ENCODE peak calls at places on chromosomes 7 and 10, in four cellular contexts. D is activated CD8-positive, alpha-beta memory T cell treated with anti-CD3 and anti-CD28 coated beads for 4 hours; A is Daoy; P is EL. I is an unnamed sample.

GRCh38 chr7:74290590-74290950 is 1.4 kb downstream of the CLIP2 start:
- DNase-seq in P (no peak), A (no peak), D (no peak), I (no peak)

GRCh38 chr7:75614390-75614789 is 122.3 kb downstream of the SPDYE5 start:
- DNase-seq in D (no peak), A (no peak), P (no peak), I (no peak)

GRCh38 chr7:130941322-130942210 is 207.6 kb upstream of the KLF14 start:
- DNase-seq in A (peak), P (peak), D (no peak), I (peak)

GRCh38 chr7:124171068-124171467 is 138.2 kb upstream of the TMEM229A start:
- DNase-seq in D (no peak), P (peak), A (peak), I (peak)

GRCh38 chr7:3984456-3984855 is 683.4 kb downstream of the SDK1 start:
- DNase-seq in A (no peak), D (no peak), P (no peak), I (no peak)

GRCh38 chr7:102874166-102874829 is 38.5 kb upstream of the LRRC17 start:
- DNase-seq in D (no peak), P (peak), A (peak), I (peak)

GRCh38 chr10:98308602-98309365 is 40.8 kb upstream of the LOXL4 start:
- DNase-seq in D (no peak), A (no peak), P (no peak), I (no peak)

GRCh38 chr10:129790710-129791446 is 173.2 kb downstream of the EBF3 start:
- DNase-seq in P (no peak), A (peak), D (no peak), I (no peak)

GRCh38 chr7:71735961-71736556 is 604.1 kb downstream of the GALNT17 start:
- DNase-seq in D (no peak), P (peak), A (peak), I (peak)

GRCh38 chr10:48247680-48248079 is 26.8 kb downstream of the FRMPD2 start:
- DNase-seq in A (no peak), D (no peak), P (peak), I (peak)

GRCh38 chr7:152866125-152866524 is 106.6 kb downstream of the ACTR3B start:
- DNase-seq in D (no peak), A (no peak), P (no peak), I (no peak)

GRCh38 chr10:110216942-110217341 is 9.5 kb downstream of the MXI1 start:
- DNase-seq in P (no peak), A (no peak), D (no peak), I (no peak)

GRCh38 chr10:6619663-6620062 is 39.6 kb upstream of the PRKCQ start:
- DNase-seq in D (no peak), A (peak), P (no peak), I (no peak)

GRCh38 chr10:75441196-75441595 is 9.8 kb downstream of the LRMDA start:
- DNase-seq in A (no peak), P (no peak), D (no peak), I (no peak)

GRCh38 chr7:2729043-2729892 is 41.3 kb downstream of the AMZ1 start:
- DNase-seq in P (no peak), D (no peak), A (no peak), I (no peak)

GRCh38 chr7:44375236-44375699 is 49.9 kb upstream of the CAMK2B start:
- DNase-seq in P (no peak), D (no peak), A (no peak), I (no peak)